ENCODE peak calls at places on chromosome 2, in four cellular contexts. G is fibroblast of lung, E is uterus, O is mucosa of descending colon. X is an unnamed sample.

GRCh38 chr2:65565681-65566080 is 133.3 kb upstream of the SPRED2 start:
- DNase-seq in G (no peak), E (no peak), O (peak), X (no peak)

GRCh38 chr2:157172239-157172638 is 85.3 kb upstream of the GALNT5 start:
- DNase-seq in G (peak), E (no peak), O (no peak), X (no peak)

GRCh38 chr2:123958011-123958410 is 67.1 kb upstream of the CNTNAP5 start:
- DNase-seq in G (no peak), E (no peak), O (no peak), X (no peak)

GRCh38 chr2:127721311-127721977 is 20.1 kb downstream of the SFT2D3 start:
- DNase-seq in G (peak), E (no peak), O (no peak), X (no peak)

GRCh38 chr2:177604291-177605065 is 211.9 kb downstream of the AGPS start:
- DNase-seq in G (peak), E (peak), O (no peak), X (no peak)

GRCh38 chr2:176653856-176654443 is 384.7 kb downstream of the MTX2 start:
- DNase-seq in G (peak), E (peak), O (peak), X (no peak)

GRCh38 chr2:109324859-109325258 is 195.9 kb downstream of the SH3RF3 start:
- DNase-seq in G (peak), E (peak), O (no peak), X (no peak)

GRCh38 chr2:70982971-70983370 is 4.5 kb downstream of the ANKRD53 start:
- DNase-seq in G (no peak), E (no peak), O (no peak), X (no peak)

GRCh38 chr2:157433335-157433890 is 10.5 kb downstream of the CYTIP start:
- DNase-seq in G (peak), E (no peak), O (no peak), X (no peak)

GRCh38 chr2:55857766-55858165 is 65.8 kb downstream of the EFEMP1 start:
- DNase-seq in G (no peak), E (no peak), O (no peak), X (no peak)

DNA sequence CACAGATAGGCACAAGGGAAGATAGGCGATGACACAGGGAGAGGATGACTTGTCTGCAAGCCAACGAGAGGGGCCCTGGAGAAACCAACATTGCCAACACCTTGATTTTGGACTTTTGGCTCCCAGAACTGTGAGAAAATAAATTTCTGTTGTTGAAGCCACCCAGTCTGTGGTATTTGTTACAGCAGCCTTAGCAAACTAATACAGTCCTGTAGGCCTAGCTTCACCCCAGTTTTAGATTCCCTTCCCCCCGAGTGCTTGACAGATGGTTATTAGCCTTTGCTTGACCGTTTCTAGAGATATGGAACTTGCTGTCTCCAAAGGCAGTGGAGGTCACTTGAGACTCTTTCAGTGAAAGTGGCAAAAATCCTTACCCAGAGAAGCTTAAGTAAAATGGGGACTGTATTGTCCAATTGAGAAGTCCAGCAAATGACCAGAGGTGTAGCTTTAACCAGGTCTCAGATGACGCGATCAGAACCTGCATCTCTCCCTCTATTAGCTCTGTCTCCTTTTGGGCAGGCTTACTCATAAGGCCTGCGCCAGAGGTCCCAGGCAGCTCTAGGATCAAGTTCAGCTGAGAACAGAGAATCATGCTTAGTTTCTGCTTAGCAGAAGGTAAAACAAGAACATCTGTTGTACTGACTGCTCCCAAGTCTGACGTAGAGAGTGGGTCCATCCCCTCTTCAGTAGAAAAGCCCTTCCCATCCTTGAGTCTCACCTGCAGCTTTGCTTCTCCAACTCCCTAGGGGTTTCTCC is 50.4 kb downstream of the MFSD6 start:
- DNase-seq in G (no peak), E (no peak), O (no peak), X (no peak)
- TF ChIP-seq CTCF in G (no peak), E (no peak), O (no peak), X (no peak)

GRCh38 chr2:113114996-113115395 is 12.4 kb upstream of the IL1RN start:
- DNase-seq in G (no peak), E (no peak), O (no peak), X (no peak)

GRCh38 chr2:113116100-113116958 is 11.1 kb upstream of the IL1RN start:
- DNase-seq in G (no peak), E (no peak), O (no peak), X (no peak)

GRCh38 chr2:113118263-113118657 is 9.1 kb upstream of the IL1RN start:
- DNase-seq in G (no peak), E (no peak), O (no peak), X (no peak)

GRCh38 chr2:113120861-113121260 is 6.5 kb upstream of the IL1RN start:
- DNase-seq in G (no peak), E (no peak), O (no peak), X (no peak)

GRCh38 chr2:113117594-113118262 is 9.7 kb upstream of the IL1RN start:
- DNase-seq in G (peak), E (no peak), O (peak), X (no peak)
- H3K4me3 ChIP-seq in G (no peak), E (no peak), O (no peak), X (no peak)

GRCh38 chr2:241088791-241089732 is 13.0 kb downstream of the MTERF4 start:
- DNase-seq in G (no peak), E (peak), O (no peak), X (no peak)
- TF ChIP-seq CTCF in G (no peak), E (no peak), O (no peak), X (no peak)

GRCh38 chr2:96156011-96156820 is 11.0 kb upstream of the DUSP2 start:
- DNase-seq in G (no peak), E (no peak), O (no peak), X (peak)

GRCh38 chr2:96152301-96153165 is 7.3 kb upstream of the DUSP2 start:
- DNase-seq in G (no peak), E (no peak), O (peak), X (no peak)

GRCh38 chr2:96153291-96153713 is 8.1 kb upstream of the DUSP2 start:
- DNase-seq in G (no peak), E (no peak), O (no peak), X (no peak)

GRCh38 chr2:96153991-96154431 is 8.8 kb upstream of the DUSP2 start:
- DNase-seq in G (no peak), E (no peak), O (no peak), X (no peak)

DNA sequence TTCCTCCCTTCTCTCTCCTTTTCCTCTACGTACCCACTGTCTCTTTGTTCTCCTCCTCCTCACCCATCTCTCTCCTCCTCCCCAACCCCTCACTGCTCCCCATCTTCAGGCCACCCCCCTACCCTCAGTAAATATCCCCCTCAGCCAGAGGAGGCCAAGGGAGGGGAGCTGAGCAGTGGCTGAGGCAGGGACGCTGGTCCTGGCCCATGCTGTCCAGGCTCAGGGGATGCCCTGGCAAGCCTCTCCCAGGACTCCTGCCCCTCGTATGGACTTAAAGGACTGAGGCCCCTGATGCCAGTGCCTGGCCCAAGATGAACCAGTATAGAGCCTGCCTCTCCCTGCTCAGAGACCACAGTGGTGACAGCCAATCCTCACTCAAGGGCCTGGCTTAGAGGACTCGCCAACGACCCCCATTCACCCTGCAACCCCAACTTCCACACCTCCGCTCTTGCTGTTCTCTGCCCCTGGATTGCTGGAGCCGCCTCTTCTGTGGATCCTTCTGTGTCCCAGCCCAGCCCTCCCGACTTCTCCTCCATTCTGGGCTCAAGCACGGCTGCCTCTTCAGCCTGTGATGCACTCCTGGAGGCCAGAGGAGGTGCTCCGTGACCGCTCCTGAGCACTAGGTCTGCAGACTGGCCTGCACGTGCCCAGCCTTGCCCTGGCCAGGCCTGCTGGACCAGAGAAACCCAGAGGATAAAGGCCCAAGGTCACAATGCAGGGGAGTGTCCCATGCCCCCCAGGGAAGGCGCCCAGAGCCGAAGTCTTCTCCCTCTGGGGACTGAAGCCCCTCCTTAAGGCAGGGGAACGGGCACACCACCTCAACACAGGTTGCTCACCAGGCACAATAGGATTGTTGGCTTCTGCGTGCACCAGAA is 9.5 kb upstream of the DUSP2 start:
- DNase-seq in G (no peak), E (no peak), O (no peak), X (peak)
- H3K4me3 ChIP-seq in G (no peak), E (no peak), O (no peak), X (no peak)

DNA sequence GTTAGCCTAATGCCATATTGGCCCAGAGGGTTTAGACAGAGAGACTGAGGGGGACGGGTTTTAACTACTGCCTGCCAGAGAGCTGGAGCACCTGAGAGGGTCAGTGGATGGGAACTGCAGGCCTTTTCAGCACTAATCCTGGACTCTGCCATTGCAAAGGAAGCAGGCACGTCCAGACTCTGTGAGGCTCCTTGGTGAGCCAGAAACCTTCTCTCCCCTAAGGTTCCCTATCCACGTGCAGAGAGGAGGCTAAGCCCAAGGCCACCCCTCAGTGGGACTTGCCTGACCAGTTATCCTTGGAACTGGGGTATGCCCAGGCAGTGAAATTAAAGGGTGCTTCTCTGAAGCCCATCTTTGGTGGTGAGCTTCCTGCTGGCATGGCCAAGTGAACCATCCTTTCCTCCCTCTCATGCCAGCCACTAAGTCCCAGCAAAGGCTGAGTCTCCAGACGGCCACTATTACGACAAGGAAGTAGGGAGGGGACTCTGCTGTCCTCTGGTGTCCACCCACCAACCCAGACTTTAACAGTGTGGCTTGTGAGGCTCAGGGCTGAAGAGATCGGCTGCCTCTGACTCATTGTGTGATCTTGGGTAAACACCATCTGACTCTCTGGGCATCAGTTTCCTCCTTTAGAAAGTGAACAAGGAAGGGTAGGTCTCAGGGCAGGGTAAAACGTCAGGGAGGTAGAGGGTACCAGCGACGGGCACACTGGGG is 3.9 kb upstream of the MLPH start:
- DNase-seq in G (peak), E (no peak), O (peak), X (no peak)
- TF ChIP-seq CTCF in G (peak), E (no peak), O (no peak), X (no peak)

GRCh38 chr2:73981081-73981968 is 3.4 kb upstream of the TET3 start:
- DNase-seq in G (no peak), E (no peak), O (peak), X (no peak)
- H3K4me3 ChIP-seq in G (peak), E (no peak), O (peak), X (peak)

GRCh38 chr2:28662468-28663095 is 89.0 kb upstream of the PPP1CB start:
- DNase-seq in G (peak), E (peak), O (peak), X (no peak)

GRCh38 chr2:28661589-28662001 is 90.0 kb upstream of the PPP1CB start:
- DNase-seq in G (peak), E (peak), O (peak), X (no peak)

GRCh38 chr2:28662044-28662443 is 89.6 kb upstream of the PPP1CB start:
- DNase-seq in G (no peak), E (no peak), O (peak), X (no peak)

GRCh38 chr2:28664120-28664842 is 87.3 kb upstream of the PPP1CB start:
- DNase-seq in G (no peak), E (peak), O (peak), X (no peak)

DNA sequence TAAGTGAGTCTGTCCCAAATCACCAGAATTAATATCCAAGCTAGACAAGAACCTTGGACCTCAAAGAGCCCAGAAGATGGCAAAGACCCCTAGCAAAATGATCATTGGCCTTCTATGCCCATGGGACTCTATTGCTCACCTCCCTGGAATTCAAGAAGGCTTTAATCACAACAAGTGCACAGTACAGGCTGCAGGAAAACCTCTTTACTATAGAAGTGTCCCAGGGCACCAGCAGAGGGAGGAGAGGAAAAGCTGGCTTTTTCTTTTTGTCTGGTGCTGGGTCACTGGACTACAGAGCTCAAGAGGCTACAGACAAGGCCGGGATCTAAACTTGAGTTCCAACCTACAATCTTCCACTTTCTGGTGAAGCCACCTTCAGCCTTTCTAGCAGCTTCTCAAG is 88.3 kb upstream of the PPP1CB start:
- DNase-seq in G (peak), E (no peak), O (no peak), X (no peak)
- TF ChIP-seq CTCF in G (peak), E (peak), O (no peak), X (no peak)

DNA sequence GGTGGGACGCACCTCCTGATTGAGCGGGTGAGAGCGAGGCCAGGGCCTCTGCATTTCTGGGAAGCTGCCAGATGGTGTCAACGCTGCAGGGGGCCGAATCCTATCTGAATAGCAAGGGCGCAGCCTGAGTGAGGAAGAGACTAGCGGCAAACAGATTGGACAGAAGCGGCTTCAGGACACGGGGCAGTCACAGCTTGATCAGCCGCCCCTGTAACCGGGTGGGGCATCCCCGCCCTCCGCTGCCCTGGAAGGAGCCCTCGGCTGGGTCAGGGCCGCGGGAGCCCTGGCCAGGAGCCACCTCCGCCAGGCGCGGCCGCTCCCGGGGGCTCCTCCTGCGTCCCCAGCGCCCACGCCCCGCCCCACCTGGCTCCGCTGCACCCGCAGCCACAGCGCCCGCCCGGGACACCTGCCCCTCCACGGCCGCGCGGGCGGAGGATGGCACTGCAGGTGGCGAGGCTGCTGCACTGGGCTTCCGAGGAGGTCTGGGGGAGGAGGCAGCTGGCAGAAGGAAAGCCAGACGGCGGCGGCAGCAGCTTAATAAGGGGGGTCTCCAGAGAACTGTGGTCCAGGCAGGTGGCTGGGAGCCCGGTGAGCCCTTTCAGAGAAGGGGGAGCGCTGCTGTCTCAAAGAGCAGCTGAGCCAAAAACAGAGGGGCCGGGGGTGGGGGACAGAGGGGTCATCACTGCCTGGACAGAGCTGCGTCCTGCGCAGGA is 18.9 kb upstream of the SOX11 start:
- DNase-seq in G (no peak), E (no peak), O (no peak), X (no peak)
- H3K4me3 ChIP-seq in G (peak), E (no peak), O (no peak), X (no peak)

DNA sequence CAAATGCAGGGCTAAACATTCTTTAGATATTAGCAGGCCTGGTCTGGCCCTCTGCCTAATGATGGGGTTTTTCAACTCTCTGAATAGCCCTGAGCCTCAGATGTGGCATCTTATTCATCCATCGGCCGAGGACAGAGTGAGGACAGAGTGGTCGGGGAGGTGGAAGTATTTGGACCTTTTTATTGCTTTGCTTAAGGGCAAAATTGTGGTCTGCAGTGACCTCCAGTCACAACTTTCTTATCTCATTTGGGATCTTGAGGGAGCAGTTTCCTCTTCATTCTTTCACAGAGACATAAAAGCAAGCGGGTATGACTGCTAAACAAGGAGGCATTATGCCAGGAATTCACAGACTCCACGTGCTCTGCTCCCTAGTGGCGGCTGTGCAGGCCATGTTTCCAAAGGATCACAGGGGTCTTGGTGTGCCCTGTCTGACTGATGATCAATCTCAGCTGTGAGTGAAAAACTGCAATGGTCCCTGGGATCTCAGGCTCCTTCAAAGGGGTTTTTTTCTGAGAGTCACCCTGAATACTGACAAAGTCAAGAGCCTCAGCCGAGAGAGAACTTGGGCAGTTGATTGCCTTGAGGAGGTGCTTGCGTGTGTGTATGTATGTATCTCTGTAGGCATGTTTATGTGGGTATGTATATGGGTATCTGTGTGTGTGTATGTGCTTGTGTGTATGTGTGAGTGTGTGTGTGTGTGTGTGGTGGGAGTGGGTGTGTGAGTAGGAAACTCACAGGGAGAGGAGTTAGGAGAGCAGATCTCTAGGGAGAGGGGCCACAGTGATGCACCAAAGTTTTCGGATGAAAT is 47.6 kb downstream of the RAPGEF4 start:
- DNase-seq in G (peak), E (no peak), O (no peak), X (no peak)
- TF ChIP-seq CTCF in G (no peak), E (no peak), O (no peak), X (no peak)

X was measured in dorsolateral prefrontal cortex.